ENCODE peak calls at places on chromosome 11, in six cellular contexts. X, A, C, Z, K and I are unnamed samples.

GRCh38 chr11:43941257-43941879 is 1.1 kb upstream of the C11orf96 start:
- DNase-seq in X (no peak), A (no peak), C (no peak), Z (no peak), K (no peak), I (no peak)

GRCh38 chr11:74520316-74520715 is 26.8 kb upstream of the LIPT2 start:
- DNase-seq in X (no peak), A (no peak), C (no peak), Z (no peak), K (no peak), I (no peak)

GRCh38 chr11:803770-804598 is 1.0 kb downstream of the PIDD1 start:
- DNase-seq in X (no peak), A (no peak), C (no peak), Z (no peak), K (peak; percentile 44), I (no peak)

GRCh38 chr11:107587306-107587979 is 3.5 kb upstream of the ELMOD1 start:
- DNase-seq in X (no peak), A (no peak), C (no peak), Z (no peak), K (no peak), I (no peak)

GRCh38 chr11:8699903-8700302 is 17.3 kb downstream of the RPL27A start:
- DNase-seq in X (no peak), A (no peak), C (no peak), Z (no peak), K (no peak), I (no peak)

GRCh38 chr11:134036484-134037092 is 32.3 kb upstream of the JAM3 start:
- DNase-seq in X (no peak), A (no peak), C (no peak), Z (no peak), K (no peak), I (no peak)

GRCh38 chr11:19644316-19644715 is 68.3 kb upstream of the NAV2 start:
- DNase-seq in X (no peak), A (no peak), C (no peak), Z (no peak), K (no peak), I (no peak)

GRCh38 chr11:69443968-69444364 is 37.5 kb upstream of the LINC01488 start:
- DNase-seq in X (no peak), A (no peak), C (no peak), Z (no peak), K (no peak), I (no peak)

GRCh38 chr11:29527391-29527936 is 489.4 kb downstream of the KCNA4 start:
- DNase-seq in X (no peak), A (no peak), C (no peak), Z (peak; percentile 65), K (no peak), I (no peak)